ENCODE peak calls at places on chromosomes 13 and 19, in seven cellular contexts. M is psoas muscle, B is thoracic aorta, U is heart left ventricle, A is left ventricle myocardium inferior, Q is neural progenitor cell, H is tibial nerve. J is an unnamed sample.

GRCh38 chr19:33304760-33305647 is 2.7 kb upstream of the CEBPA start:
- DNase-seq in M (no peak), B (no peak), U (no peak), A (no peak), Q (no peak), H (no peak), J (no peak)

GRCh38 chr19:13781547-13781946 is 7.3 kb downstream of the C19orf53 start:
- DNase-seq in M (peak; percentile 78), B (peak; percentile 77), U (peak; percentile 76), A (peak; percentile 72), Q (peak; percentile 90), H (peak; percentile 61), J (peak; percentile 90)

GRCh38 chr13:80437212-80437611 is 96.3 kb upstream of the SPRY2 start:
- DNase-seq in M (no peak), B (no peak), U (no peak), A (no peak), Q (no peak), H (no peak), J (no peak)

GRCh38 chr13:77703426-77703825 is 5.9 kb downstream of the SLAIN1 start:
- DNase-seq in M (no peak), B (no peak), U (no peak), A (no peak), Q (no peak), H (no peak), J (no peak)

GRCh38 chr13:96751089-96751488 is 243.2 kb downstream of the OXGR1 start:
- DNase-seq in M (no peak), B (no peak), U (no peak), A (no peak), Q (no peak), H (no peak), J (no peak)

GRCh38 chr19:49818691-49819331 is 722 bp downstream of the MED25 start:
- DNase-seq in M (no peak), B (no peak), U (no peak), A (no peak), Q (peak; percentile 41), H (no peak), J (no peak)

GRCh38 chr13:93875527-93875926 is 604.0 kb downstream of the DCT start:
- DNase-seq in M (no peak), B (no peak), U (no peak), A (no peak), Q (no peak), H (no peak), J (peak; percentile 65)

GRCh38 chr13:81821259-81821658 is 1480.3 kb upstream of the SPRY2 start:
- DNase-seq in M (no peak), B (no peak), U (no peak), A (no peak), Q (no peak), H (no peak), J (no peak)

GRCh38 chr13:112923962-112924361 is 45.1 kb upstream of the MCF2L start:
- DNase-seq in M (no peak), B (no peak), U (no peak), A (no peak), Q (no peak), H (no peak), J (no peak)

GRCh38 chr13:46953331-46953730 is 56.5 kb upstream of the HTR2A start:
- DNase-seq in M (no peak), B (no peak), U (no peak), A (no peak), Q (no peak), H (no peak), J (no peak)

GRCh38 chr19:55196803-55197202 is 12.5 kb downstream of the PTPRH start:
- DNase-seq in M (no peak), B (no peak), U (no peak), A (no peak), Q (no peak), H (no peak), J (no peak)

GRCh38 chr19:13007292-13008045 is 12.2 kb downstream of the NFIX start:
- DNase-seq in M (peak; percentile 75), B (no peak), U (peak; percentile 68), A (peak; percentile 73), Q (no peak), H (no peak), J (no peak)

GRCh38 chr19:5801796-5802616 is 2.9 kb upstream of the NRTN start:
- DNase-seq in M (no peak), B (no peak), U (no peak), A (no peak), Q (peak; percentile 91), H (no peak), J (peak; percentile 44)

GRCh38 chr19:48967346-48968178 is 2.5 kb downstream of the FTL start:
- DNase-seq in M (peak; percentile 44), B (no peak), U (peak; percentile 60), A (peak; percentile 36), Q (no peak), H (no peak), J (peak; percentile 68)

GRCh38 chr19:35344511-35345031 is 3.1 kb upstream of the FFAR1 start:
- DNase-seq in M (no peak), B (no peak), U (no peak), A (no peak), Q (no peak), H (no peak), J (no peak)

GRCh38 chr13:74093691-74094090 is 40.5 kb downstream of the KLF12 start:
- DNase-seq in M (no peak), B (no peak), U (no peak), A (no peak), Q (no peak), H (no peak), J (no peak)

GRCh38 chr13:49046534-49046933 is 70.8 kb downstream of the FNDC3A start:
- DNase-seq in M (no peak), B (no peak), U (no peak), A (no peak), Q (no peak), H (no peak), J (peak; percentile 31)

GRCh38 chr19:6066661-6067646 is 43.3 kb downstream of the RFX2 start:
- DNase-seq in M (peak; percentile 85), B (peak; percentile 96), U (peak; percentile 94), A (peak; percentile 93), Q (peak; percentile 98), H (peak; percentile 85), J (peak; percentile 91)

GRCh38 chr13:39406688-39407087 is 196.3 kb downstream of the LHFPL6 start:
- DNase-seq in M (no peak), B (no peak), U (no peak), A (no peak), Q (no peak), H (no peak), J (no peak)

GRCh38 chr13:50829896-50830295 is 13.6 kb downstream of the DLEU7 start:
- DNase-seq in M (no peak), B (no peak), U (no peak), A (no peak), Q (no peak), H (no peak), J (peak; percentile 46)

GRCh38 chr19:38492147-38492813 is 58.8 kb downstream of the RYR1 start:
- DNase-seq in M (no peak), B (no peak), U (no peak), A (no peak), Q (no peak), H (no peak), J (no peak)

GRCh38 chr19:40717325-40717879 is 490 bp downstream of the ITPKC start:
- DNase-seq in M (no peak), B (no peak), U (no peak), A (no peak), Q (no peak), H (no peak), J (peak; percentile 70)

GRCh38 chr19:19157808-19158207 is 12.3 kb downstream of the MEF2B start:
- DNase-seq in M (no peak), B (no peak), U (no peak), A (no peak), Q (no peak), H (no peak), J (no peak)
- H3K4me3 ChIP-seq in M (no peak overlapping the region), B (no peak overlapping the region), U (no peak overlapping the region), A (no peak overlapping the region), Q (no peak overlapping the region), H (no peak overlapping the region), J (no peak overlapping the region)

GRCh38 chr19:29118384-29118783 is 94.6 kb downstream of the UQCRFS1 start:
- DNase-seq in M (no peak), B (no peak), U (no peak), A (no peak), Q (peak; percentile 21), H (no peak), J (no peak)

GRCh38 chr19:29120471-29120870 is 92.5 kb downstream of the UQCRFS1 start:
- DNase-seq in M (no peak), B (no peak), U (no peak), A (no peak), Q (no peak), H (no peak), J (no peak)

GRCh38 chr19:29117926-29118325 is 95.0 kb downstream of the UQCRFS1 start:
- DNase-seq in M (no peak), B (no peak), U (no peak), A (no peak), Q (no peak), H (no peak), J (no peak)

GRCh38 chr19:29121684-29122083 is 91.3 kb downstream of the UQCRFS1 start:
- DNase-seq in M (peak; percentile 31), B (no peak), U (no peak), A (no peak), Q (peak; percentile 39), H (no peak), J (no peak)

GRCh38 chr19:29119582-29119981 is 93.4 kb downstream of the UQCRFS1 start:
- DNase-seq in M (no peak), B (no peak), U (no peak), A (no peak), Q (peak; percentile 53), H (no peak), J (no peak)
- TF ChIP-seq CTCF in M (peak; percentile 34), B (no peak), U (no peak), A (peak; percentile 25), Q (peak; percentile 61), H (no peak), J (no peak)

GRCh38 chr13:102598061-102598460 is 1.3 kb downstream of the TPP2 start:
- DNase-seq in M (no peak), B (no peak), U (no peak), A (no peak), Q (no peak), H (no peak), J (no peak)
- H3K4me3 ChIP-seq in M (peak overlapping the region; percentile 97), B (peak overlapping the region; percentile 98), U (peak overlapping the region; percentile 74), A (peak overlapping the region; percentile 92), Q (peak overlapping the region; percentile 97), H (peak overlapping the region; percentile 94), J (peak overlapping the region; percentile 92)

DNA sequence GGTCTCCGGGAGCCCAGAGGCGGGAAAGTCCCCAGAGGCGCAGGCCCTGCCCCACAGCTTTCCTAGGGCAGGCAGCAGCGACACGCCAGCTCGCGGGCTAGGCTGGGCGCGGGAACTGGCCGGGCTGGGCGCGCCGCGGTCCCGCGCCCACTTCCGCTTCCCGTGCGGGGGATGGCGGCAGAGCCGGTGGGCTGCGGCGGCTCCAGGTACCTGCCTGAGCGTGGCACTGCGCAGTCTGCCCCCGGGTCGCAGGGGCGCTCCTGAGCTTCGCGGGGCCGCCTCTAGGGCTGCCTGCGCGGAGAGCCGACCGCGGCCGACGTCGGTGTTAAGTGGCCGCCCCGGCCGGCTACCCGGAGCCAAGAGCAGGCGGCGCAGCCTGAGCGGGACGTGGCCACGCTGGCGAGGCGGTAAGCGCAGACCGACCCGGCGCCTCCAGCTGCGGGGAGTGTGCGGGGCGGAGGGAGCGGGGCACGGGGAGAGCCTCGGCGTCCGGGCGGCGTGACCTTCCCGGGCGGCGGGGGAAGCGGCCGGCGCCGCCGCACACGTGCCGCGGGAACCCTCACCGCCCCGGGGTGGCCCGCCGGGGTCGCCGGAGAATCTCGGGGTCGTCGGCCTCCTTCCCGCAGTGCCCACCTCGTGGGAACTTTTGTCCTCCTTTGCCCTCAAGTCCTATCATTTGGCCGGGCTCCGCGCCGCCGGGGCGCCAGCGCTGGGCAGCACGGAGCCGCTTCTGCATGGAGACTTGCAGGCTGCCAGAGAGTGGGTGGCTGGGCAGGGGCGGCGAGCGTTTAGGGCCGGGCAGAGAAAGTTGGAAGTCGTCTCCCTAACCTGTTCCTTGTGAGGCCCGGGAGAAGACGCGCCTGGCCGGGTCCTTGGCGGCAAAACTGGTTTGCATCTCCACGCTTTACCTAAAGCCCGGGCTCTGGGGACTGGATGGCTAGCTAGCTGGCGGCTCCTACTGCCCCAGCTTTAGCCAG is 31.4 kb upstream of the MPHOSPH8 start:
- DNase-seq in M (peak; percentile 17), B (no peak), U (peak; percentile 36), A (peak; percentile 38), Q (peak; percentile 77), H (no peak), J (peak; percentile 41)
- TF ChIP-seq CTCF in M (peak; percentile 9), B (peak; percentile 21), U (no peak), A (peak; percentile 55), Q (peak; percentile 43), H (no peak), J (no peak)